ENCODE peak calls at places on chromosomes 2 and 18, in four cellular contexts. One of them, this sample, is unnamed.

GRCh38 chr18:73979742-73980141 is 167.9 kb downstream of the FBXO15 start:
- DNase-seq in adrenal gland: no peak
- DNase-seq in stimulated activated naive B cell treated with anti-CD40 and anti-IgM and Interleukin-4, amounts not matched to agents 10 μg/mL and 1 μg/mL and 100 μg/mL, for 72 hours: no peak
- DNase-seq in fibroblast of the aortic adventitia: peak; percentile 24
- DNase-seq in this sample: peak; percentile 36

GRCh38 chr2:157334797-157335196 is 9.2 kb upstream of the ERMN start:
- DNase-seq in stimulated activated naive B cell treated with anti-CD40 and anti-IgM and Interleukin-4, amounts not matched to agents 10 μg/mL and 1 μg/mL and 100 μg/mL, for 72 hours: no peak
- DNase-seq in adrenal gland: no peak
- DNase-seq in fibroblast of the aortic adventitia: no peak
- DNase-seq in this sample: no peak

GRCh38 chr2:240585101-240585500 is 1.4 kb upstream of the CAPN10 start:
- DNase-seq in adrenal gland: no peak
- DNase-seq in fibroblast of the aortic adventitia: no peak
- DNase-seq in stimulated activated naive B cell treated with anti-CD40 and anti-IgM and Interleukin-4, amounts not matched to agents 10 μg/mL and 1 μg/mL and 100 μg/mL, for 72 hours: peak; percentile 35
- DNase-seq in this sample: no peak

GRCh38 chr2:223815186-223815883 is 22.0 kb downstream of the AP1S3 start:
- DNase-seq in stimulated activated naive B cell treated with anti-CD40 and anti-IgM and Interleukin-4, amounts not matched to agents 10 μg/mL and 1 μg/mL and 100 μg/mL, for 72 hours: no peak
- DNase-seq in fibroblast of the aortic adventitia: peak; percentile 95
- DNase-seq in adrenal gland: no peak
- DNase-seq in this sample: peak; percentile 95

GRCh38 chr2:69915050-69915945 is at the start of gene MXD1:
- DNase-seq in fibroblast of the aortic adventitia: no peak
- DNase-seq in stimulated activated naive B cell treated with anti-CD40 and anti-IgM and Interleukin-4, amounts not matched to agents 10 μg/mL and 1 μg/mL and 100 μg/mL, for 72 hours: peak; percentile 9
- DNase-seq in adrenal gland: peak; percentile 44
- DNase-seq in this sample: no peak

GRCh38 chr2:176574415-176575236 is 305.4 kb downstream of the MTX2 start:
- DNase-seq in fibroblast of the aortic adventitia: no peak
- DNase-seq in stimulated activated naive B cell treated with anti-CD40 and anti-IgM and Interleukin-4, amounts not matched to agents 10 μg/mL and 1 μg/mL and 100 μg/mL, for 72 hours: no peak
- DNase-seq in adrenal gland: no peak
- DNase-seq in this sample: no peak

GRCh38 chr2:102809291-102810189 is 47.7 kb downstream of the TMEM182 start:
- DNase-seq in adrenal gland: no peak
- DNase-seq in stimulated activated naive B cell treated with anti-CD40 and anti-IgM and Interleukin-4, amounts not matched to agents 10 μg/mL and 1 μg/mL and 100 μg/mL, for 72 hours: no peak
- DNase-seq in fibroblast of the aortic adventitia: no peak
- DNase-seq in this sample: no peak

GRCh38 chr2:120773186-120773800 is 37.6 kb downstream of the GLI2 start:
- DNase-seq in fibroblast of the aortic adventitia: no peak
- DNase-seq in stimulated activated naive B cell treated with anti-CD40 and anti-IgM and Interleukin-4, amounts not matched to agents 10 μg/mL and 1 μg/mL and 100 μg/mL, for 72 hours: no peak
- DNase-seq in adrenal gland: no peak
- DNase-seq in this sample: no peak

GRCh38 chr2:127453392-127454171 is 35.4 kb downstream of the PROC start:
- DNase-seq in stimulated activated naive B cell treated with anti-CD40 and anti-IgM and Interleukin-4, amounts not matched to agents 10 μg/mL and 1 μg/mL and 100 μg/mL, for 72 hours: no peak
- DNase-seq in adrenal gland: no peak
- DNase-seq in fibroblast of the aortic adventitia: peak; percentile 8
- DNase-seq in this sample: peak; percentile 16